ENCODE peak calls at places on chromosome 3, in six cellular contexts. P is PC-3, C is RPMI7951, W is H54, X is tibial artery, Z is posterior vena cava. U is an unnamed sample.

GRCh38 chr3:49845694-49846093 is 10.7 kb downstream of the TRAIP start:
- DNase-seq in P (no peak), C (no peak), W (no peak), X (no peak), Z (no peak), U (no peak)

GRCh38 chr3:110027446-110027845 is 690.1 kb upstream of the DPPA4 start:
- DNase-seq in X (no peak), C (peak; percentile 75), P (peak; percentile 48), W (peak; percentile 1), Z (no peak), U (no peak)

GRCh38 chr3:126446301-126446700 is 29.4 kb downstream of the ZXDC start:
- DNase-seq in Z (peak; percentile 37), W (no peak), P (no peak), C (no peak), X (peak; percentile 54), U (no peak)

GRCh38 chr3:179526989-179527391 is 35.7 kb upstream of the ACTL6A start:
- DNase-seq in P (peak; percentile 44), W (peak; percentile 58), Z (peak; percentile 87), C (peak; percentile 61), X (peak; percentile 67), U (peak; percentile 17)

GRCh38 chr3:126390201-126390600 is 4.5 kb upstream of the CFAP100 start:
- DNase-seq in X (peak; percentile 60), Z (no peak), P (no peak), W (no peak), C (no peak), U (no peak)

GRCh38 chr3:33131328-33132018 is 17.7 kb downstream of the CRTAP start:
- DNase-seq in C (peak; percentile 65), W (no peak), X (no peak), P (peak; percentile 85), Z (no peak), U (peak; percentile 51)

GRCh38 chr3:20873235-20873634 is 687.2 kb upstream of the SGO1 start:
- DNase-seq in C (no peak), X (no peak), Z (no peak), W (no peak), P (no peak), U (no peak)

GRCh38 chr3:138332472-138333073 is 2.9 kb upstream of the NME9 start:
- DNase-seq in Z (no peak), C (peak; percentile 49), P (peak; percentile 51), W (peak; percentile 31), X (no peak), U (no peak)

GRCh38 chr3:53594276-53594675 is 99.9 kb downstream of the CACNA1D start:
- DNase-seq in Z (no peak), X (no peak), P (no peak), C (no peak), W (no peak), U (no peak)